ENCODE peak calls at places on chromosomes 5 and 9, in ten cellular contexts. P is fibroblast of the aortic adventitia, W is psoas muscle, T is naive B cell, V is amniotic epithelial cell, G is fibroblast of villous mesenchyme, X is A549, O is cardiac septum, L is endothelial cell, F is HFF-Myc. N is an unnamed sample.

GRCh38 chr5:151741678-151742423 is 16.6 kb downstream of the ATOX1 start:
- DNase-seq in P (peak; percentile 71), W (no peak), T (no peak), V (peak; percentile 85), G (peak; percentile 51), X (no peak), O (no peak), L (no peak), F (no peak), N (no peak)

GRCh38 chr9:5440426-5440825 is 2.7 kb upstream of the PLGRKT start:
- DNase-seq in P (no peak), W (no peak), T (no peak), V (no peak), G (no peak), X (no peak), O (no peak), L (no peak), F (no peak), N (no peak)

GRCh38 chr5:88956416-88956815 is 73.4 kb upstream of the MEF2C start:
- DNase-seq in P (no peak), W (no peak), T (no peak), V (no peak), G (no peak), X (no peak), O (no peak), L (no peak), F (no peak), N (no peak)

GRCh38 chr5:172697123-172698121 is 56.4 kb downstream of the NEURL1B start:
- DNase-seq in P (peak; percentile 90), W (peak; percentile 85), T (peak; percentile 75), V (peak; percentile 67), G (peak; percentile 91), X (peak; percentile 84), O (peak; percentile 94), L (peak; percentile 90), F (peak; percentile 71), N (peak; percentile 81)

GRCh38 chr5:168892618-168893017 is 313.4 kb upstream of the PANK3 start:
- DNase-seq in P (no peak), W (no peak), T (no peak), V (no peak), G (no peak), X (no peak), O (no peak), L (no peak), F (no peak), N (no peak)

GRCh38 chr9:2231831-2232230 is 216.7 kb downstream of the SMARCA2 start:
- DNase-seq in P (peak; percentile 92), W (no peak), T (no peak), V (peak; percentile 67), G (no peak), X (no peak), O (no peak), L (no peak), F (no peak), N (no peak)

GRCh38 chr5:64147849-64148441 is 17.7 kb upstream of the RNF180 start:
- DNase-seq in P (peak; percentile 61), W (peak; percentile 37), T (no peak), V (peak; percentile 18), G (peak; percentile 42), X (peak; percentile 44), O (no peak), L (peak; percentile 66), F (peak; percentile 6), N (no peak)

GRCh38 chr5:153742071-153742470 is 251.6 kb downstream of the GRIA1 start:
- DNase-seq in P (no peak), W (no peak), T (no peak), V (no peak), G (no peak), X (no peak), O (no peak), L (no peak), F (no peak), N (no peak)

GRCh38 chr9:93183663-93184438 is at the start of gene WNK2:
- DNase-seq in P (no peak), W (peak; percentile 34), T (peak; percentile 45), V (no peak), G (no peak), X (peak; percentile 24), O (no peak), L (peak; percentile 27), F (no peak), N (no peak)

GRCh38 chr9:136670571-136671253 is 8.0 kb downstream of the EGFL7 start:
- DNase-seq in P (no peak), W (no peak), T (no peak), V (no peak), G (no peak), X (no peak), O (no peak), L (no peak), F (no peak), N (no peak)